ENCODE peak calls at places on chromosomes 7 and 10, in nine cellular contexts. One of them, this sample, is unnamed.

GRCh38 chr7:94440460-94441039 is 45.9 kb downstream of the COL1A2 start:
- DNase-seq in CD8-positive, alpha-beta T cell: no peak
- DNase-seq in substantia nigra: no peak
- DNase-seq in NCI-H2107: no peak
- DNase-seq in tibial nerve: no peak
- DNase-seq in DMS53: peak; percentile 31
- DNase-seq in cardiac fibroblast: peak; percentile 41
- DNase-seq in neural progenitor cell: no peak
- DNase-seq in hepatic stellate cell: no peak
- DNase-seq in this sample: no peak

GRCh38 chr7:44134943-44135628 is 6.0 kb downstream of the MYL7 start:
- DNase-seq in CD8-positive, alpha-beta T cell: no peak
- DNase-seq in substantia nigra: no peak
- DNase-seq in NCI-H2107: no peak
- DNase-seq in tibial nerve: no peak
- DNase-seq in DMS53: no peak
- DNase-seq in cardiac fibroblast: no peak
- DNase-seq in neural progenitor cell: no peak
- DNase-seq in hepatic stellate cell: no peak
- DNase-seq in this sample: no peak

GRCh38 chr10:88980836-88981235 is 9.8 kb upstream of the FAS start:
- DNase-seq in CD8-positive, alpha-beta T cell: no peak
- DNase-seq in substantia nigra: no peak
- DNase-seq in NCI-H2107: no peak
- DNase-seq in tibial nerve: no peak
- DNase-seq in DMS53: no peak
- DNase-seq in cardiac fibroblast: no peak
- DNase-seq in neural progenitor cell: no peak
- DNase-seq in hepatic stellate cell: no peak
- DNase-seq in this sample: no peak

GRCh38 chr10:60508037-60508436 is 118.4 kb upstream of the ANK3 start:
- DNase-seq in CD8-positive, alpha-beta T cell: no peak
- DNase-seq in substantia nigra: no peak
- DNase-seq in NCI-H2107: no peak
- DNase-seq in tibial nerve: no peak
- DNase-seq in DMS53: no peak
- DNase-seq in cardiac fibroblast: peak; percentile 20
- DNase-seq in neural progenitor cell: no peak
- DNase-seq in hepatic stellate cell: no peak
- DNase-seq in this sample: no peak

GRCh38 chr10:102523250-102524029 is 19.7 kb downstream of the SUFU start:
- DNase-seq in CD8-positive, alpha-beta T cell: no peak
- DNase-seq in substantia nigra: no peak
- DNase-seq in NCI-H2107: no peak
- DNase-seq in tibial nerve: no peak
- DNase-seq in DMS53: no peak
- DNase-seq in cardiac fibroblast: peak; percentile 69
- DNase-seq in neural progenitor cell: no peak
- DNase-seq in hepatic stellate cell: no peak
- DNase-seq in this sample: peak; percentile 34

GRCh38 chr7:29878081-29878688 is 71.9 kb downstream of the WIPF3 start:
- DNase-seq in CD8-positive, alpha-beta T cell: no peak
- DNase-seq in substantia nigra: no peak
- DNase-seq in NCI-H2107: peak; percentile 54
- DNase-seq in tibial nerve: peak; percentile 81
- DNase-seq in DMS53: peak; percentile 77
- DNase-seq in cardiac fibroblast: peak; percentile 61
- DNase-seq in neural progenitor cell: no peak
- DNase-seq in hepatic stellate cell: peak; percentile 60
- DNase-seq in this sample: no peak

GRCh38 chr7:22137466-22137865 is 191.8 kb upstream of the CDCA7L start:
- DNase-seq in CD8-positive, alpha-beta T cell: no peak
- DNase-seq in substantia nigra: no peak
- DNase-seq in NCI-H2107: no peak
- DNase-seq in tibial nerve: no peak
- DNase-seq in DMS53: no peak
- DNase-seq in cardiac fibroblast: peak; percentile 41
- DNase-seq in neural progenitor cell: no peak
- DNase-seq in hepatic stellate cell: peak; percentile 19
- DNase-seq in this sample: no peak

GRCh38 chr10:69766161-69766910 is 35.4 kb upstream of the COL13A1 start:
- DNase-seq in CD8-positive, alpha-beta T cell: no peak
- DNase-seq in substantia nigra: peak; percentile 7
- DNase-seq in NCI-H2107: no peak
- DNase-seq in tibial nerve: no peak
- DNase-seq in DMS53: no peak
- DNase-seq in cardiac fibroblast: no peak
- DNase-seq in neural progenitor cell: no peak
- DNase-seq in hepatic stellate cell: no peak
- DNase-seq in this sample: no peak